ENCODE peak calls at places on chromosome 1, in seven cellular contexts. One of them, this sample, is unnamed.

GRCh38 chr1:41515131-41515678 is 30.7 kb upstream of the EDN2 start:
- DNase-seq in SW480: peak
- DNase-seq in NAMALWA: no peak
- DNase-seq in CD8-positive, alpha-beta memory T cell: no peak
- DNase-seq in T-helper 9 cell: no peak
- DNase-seq in T follicular helper cell: no peak
- DNase-seq in GM13976: no peak
- DNase-seq in this sample: no peak

GRCh38 chr1:41374711-41375110 is 13.5 kb downstream of the FOXO6 start:
- DNase-seq in SW480: no peak
- DNase-seq in NAMALWA: no peak
- DNase-seq in CD8-positive, alpha-beta memory T cell: no peak
- DNase-seq in T-helper 9 cell: no peak
- DNase-seq in T follicular helper cell: no peak
- DNase-seq in GM13976: no peak
- DNase-seq in this sample: no peak

GRCh38 chr1:1112237-1112985 is 3.5 kb downstream of the C1orf159 start:
- DNase-seq in SW480: no peak
- DNase-seq in NAMALWA: no peak
- DNase-seq in CD8-positive, alpha-beta memory T cell: no peak
- DNase-seq in T-helper 9 cell: no peak
- DNase-seq in T follicular helper cell: no peak
- DNase-seq in GM13976: no peak
- DNase-seq in this sample: no peak

GRCh38 chr1:8866792-8867415 is 11.6 kb downstream of the ENO1 start:
- DNase-seq in SW480: no peak
- DNase-seq in NAMALWA: no peak
- DNase-seq in CD8-positive, alpha-beta memory T cell: no peak
- DNase-seq in T-helper 9 cell: no peak
- DNase-seq in T follicular helper cell: no peak
- DNase-seq in GM13976: no peak
- DNase-seq in this sample: no peak

GRCh38 chr1:202101182-202101581 is 21.5 kb upstream of the GPR37L1 start:
- DNase-seq in SW480: no peak
- DNase-seq in NAMALWA: no peak
- DNase-seq in CD8-positive, alpha-beta memory T cell: no peak
- DNase-seq in T-helper 9 cell: no peak
- DNase-seq in T follicular helper cell: no peak
- DNase-seq in GM13976: no peak
- DNase-seq in this sample: no peak

GRCh38 chr1:17819129-17819802 is 64.1 kb downstream of the ACTL8 start:
- DNase-seq in SW480: no peak
- DNase-seq in NAMALWA: no peak
- DNase-seq in CD8-positive, alpha-beta memory T cell: no peak
- DNase-seq in T-helper 9 cell: no peak
- DNase-seq in T follicular helper cell: no peak
- DNase-seq in GM13976: no peak
- DNase-seq in this sample: no peak

GRCh38 chr1:67564193-67564592 is 120.8 kb upstream of the GADD45A start:
- DNase-seq in SW480: no peak
- DNase-seq in NAMALWA: no peak
- DNase-seq in CD8-positive, alpha-beta memory T cell: no peak
- DNase-seq in T-helper 9 cell: no peak
- DNase-seq in T follicular helper cell: no peak
- DNase-seq in GM13976: no peak
- DNase-seq in this sample: no peak

GRCh38 chr1:41919131-41919530 is 409 bp upstream of the HIVEP3 start:
- DNase-seq in SW480: no peak
- DNase-seq in NAMALWA: no peak
- DNase-seq in CD8-positive, alpha-beta memory T cell: no peak
- DNase-seq in T-helper 9 cell: no peak
- DNase-seq in T follicular helper cell: no peak
- DNase-seq in GM13976: no peak
- DNase-seq in this sample: peak

GRCh38 chr1:12078938-12079861 is 16.1 kb downstream of the TNFRSF8 start:
- DNase-seq in SW480: peak
- DNase-seq in NAMALWA: peak
- DNase-seq in CD8-positive, alpha-beta memory T cell: no peak
- DNase-seq in T-helper 9 cell: no peak
- DNase-seq in T follicular helper cell: peak
- DNase-seq in GM13976: peak
- DNase-seq in this sample: no peak

GRCh38 chr1:39230261-39231190 is 26.0 kb downstream of the MACF1 start:
- DNase-seq in SW480: no peak
- DNase-seq in NAMALWA: peak
- DNase-seq in CD8-positive, alpha-beta memory T cell: peak
- DNase-seq in T-helper 9 cell: no peak
- DNase-seq in T follicular helper cell: no peak
- DNase-seq in GM13976: peak
- DNase-seq in this sample: no peak

GRCh38 chr1:30372792-30373433 is 350.5 kb downstream of the MATN1 start:
- DNase-seq in SW480: peak
- DNase-seq in NAMALWA: no peak
- DNase-seq in CD8-positive, alpha-beta memory T cell: no peak
- DNase-seq in T-helper 9 cell: no peak
- DNase-seq in T follicular helper cell: no peak
- DNase-seq in GM13976: no peak
- DNase-seq in this sample: no peak

GRCh38 chr1:52420713-52421112 is 16.3 kb downstream of the PRPF38A start:
- DNase-seq in SW480: no peak
- DNase-seq in NAMALWA: no peak
- DNase-seq in CD8-positive, alpha-beta memory T cell: no peak
- DNase-seq in T-helper 9 cell: no peak
- DNase-seq in T follicular helper cell: no peak
- DNase-seq in GM13976: no peak
- DNase-seq in this sample: no peak

GRCh38 chr1:168400139-168400538 is 119.5 kb downstream of the TBX19 start:
- DNase-seq in SW480: no peak
- DNase-seq in NAMALWA: no peak
- DNase-seq in CD8-positive, alpha-beta memory T cell: no peak
- DNase-seq in T-helper 9 cell: no peak
- DNase-seq in T follicular helper cell: no peak
- DNase-seq in GM13976: no peak
- DNase-seq in this sample: no peak

GRCh38 chr1:23100074-23100748 is 68.4 kb downstream of the LUZP1 start:
- DNase-seq in SW480: peak
- DNase-seq in NAMALWA: no peak
- DNase-seq in CD8-positive, alpha-beta memory T cell: peak
- DNase-seq in T-helper 9 cell: peak
- DNase-seq in T follicular helper cell: no peak
- DNase-seq in GM13976: no peak
- DNase-seq in this sample: no peak

GRCh38 chr1:205271277-205271676 is 43.5 kb downstream of the TMCC2 start:
- DNase-seq in SW480: no peak
- DNase-seq in NAMALWA: no peak
- DNase-seq in CD8-positive, alpha-beta memory T cell: no peak
- DNase-seq in T-helper 9 cell: no peak
- DNase-seq in T follicular helper cell: no peak
- DNase-seq in GM13976: no peak
- DNase-seq in this sample: no peak

GRCh38 chr1:108009603-108010195 is 44.7 kb upstream of the VAV3 start:
- DNase-seq in SW480: no peak
- DNase-seq in NAMALWA: no peak
- DNase-seq in CD8-positive, alpha-beta memory T cell: no peak
- DNase-seq in T-helper 9 cell: no peak
- DNase-seq in T follicular helper cell: no peak
- DNase-seq in GM13976: no peak
- DNase-seq in this sample: no peak

GRCh38 chr1:44609412-44609767 is 64.9 kb downstream of the TMEM53 start:
- DNase-seq in SW480: no peak
- DNase-seq in NAMALWA: peak
- DNase-seq in CD8-positive, alpha-beta memory T cell: no peak
- DNase-seq in T-helper 9 cell: peak
- DNase-seq in T follicular helper cell: no peak
- DNase-seq in GM13976: peak
- DNase-seq in this sample: peak

GRCh38 chr1:233144434-233144833 is 151.1 kb downstream of the PCNX2 start:
- DNase-seq in SW480: no peak
- DNase-seq in NAMALWA: no peak
- DNase-seq in CD8-positive, alpha-beta memory T cell: no peak
- DNase-seq in T-helper 9 cell: no peak
- DNase-seq in T follicular helper cell: no peak
- DNase-seq in GM13976: no peak
- DNase-seq in this sample: no peak

GRCh38 chr1:198934901-198935301 is 296.1 kb downstream of the PTPRC start:
- DNase-seq in SW480: peak
- DNase-seq in NAMALWA: peak
- DNase-seq in CD8-positive, alpha-beta memory T cell: peak
- DNase-seq in T-helper 9 cell: peak
- DNase-seq in T follicular helper cell: peak
- DNase-seq in GM13976: no peak
- DNase-seq in this sample: no peak

GRCh38 chr1:205709059-205709398 is 28.7 kb upstream of the SLC45A3 start:
- DNase-seq in SW480: no peak
- DNase-seq in NAMALWA: no peak
- DNase-seq in CD8-positive, alpha-beta memory T cell: no peak
- DNase-seq in T-helper 9 cell: no peak
- DNase-seq in T follicular helper cell: no peak
- DNase-seq in GM13976: no peak
- DNase-seq in this sample: no peak

GRCh38 chr1:243505986-243506689 is 250.3 kb downstream of the SDCCAG8 start:
- DNase-seq in SW480: peak
- DNase-seq in NAMALWA: no peak
- DNase-seq in CD8-positive, alpha-beta memory T cell: no peak
- DNase-seq in T-helper 9 cell: no peak
- DNase-seq in T follicular helper cell: no peak
- DNase-seq in GM13976: peak
- DNase-seq in this sample: no peak

GRCh38 chr1:107842241-107842640 is 122.7 kb downstream of the VAV3 start:
- DNase-seq in SW480: peak
- DNase-seq in NAMALWA: no peak
- DNase-seq in CD8-positive, alpha-beta memory T cell: peak
- DNase-seq in T-helper 9 cell: no peak
- DNase-seq in T follicular helper cell: no peak
- DNase-seq in GM13976: no peak
- DNase-seq in this sample: no peak